ENCODE peak calls at places on chromosomes 12 and 14, in four cellular contexts. T is lower leg skin, H is pancreas, U is astrocyte. S is an unnamed sample.

GRCh38 chr12:13093191-13093849 is 10.1 kb downstream of the GSG1 start:
- DNase-seq in U (peak; percentile 53), H (no peak), T (no peak), S (no peak)

GRCh38 chr14:91387135-91387849 is 30.3 kb downstream of the CCDC88C start:
- DNase-seq in U (peak; percentile 73), T (no peak), H (no peak), S (no peak)

GRCh38 chr14:67031920-67032774 is 157.1 kb upstream of the GARIN2 start:
- DNase-seq in T (no peak), H (no peak), U (no peak), S (no peak)

GRCh38 chr14:34580381-34580780 is 40.9 kb upstream of the EAPP start:
- DNase-seq in H (no peak), T (peak; percentile 56), U (no peak), S (peak; percentile 16)

GRCh38 chr12:51905507-51906438 is 1.5 kb upstream of the ACVRL1 start:
- DNase-seq in T (peak; percentile 96), U (no peak), H (no peak), S (no peak)

GRCh38 chr12:108271951-108272729 is 67.0 kb downstream of the CMKLR1 start:
- DNase-seq in T (peak; percentile 76), H (no peak), U (no peak), S (no peak)

GRCh38 chr14:105941226-105942166 is 415.1 kb downstream of the TMEM121 start:
- DNase-seq in H (no peak), T (no peak), U (no peak), S (no peak)

GRCh38 chr14:94217116-94217515 is 43.0 kb downstream of the PPP4R4 start:
- DNase-seq in T (no peak), U (no peak), H (no peak), S (no peak)

GRCh38 chr12:52169886-52170285 is 21.9 kb downstream of the KRT80 start:
- DNase-seq in U (no peak), T (no peak), H (no peak), S (no peak)

GRCh38 chr14:57085043-57085442 is 183.7 kb downstream of the EXOC5 start:
- DNase-seq in H (no peak), T (no peak), U (no peak), S (no peak)

GRCh38 chr14:69008411-69008810 is 29.3 kb upstream of the ACTN1 start:
- DNase-seq in T (no peak), U (peak; percentile 69), H (no peak), S (no peak)

GRCh38 chr12:131927110-131928079 is 1.7 kb upstream of the PUS1 start:
- DNase-seq in U (no peak), H (peak; percentile 27), T (no peak), S (no peak)

GRCh38 chr14:83885748-83886382 is 1644.1 kb upstream of the FLRT2 start:
- DNase-seq in T (no peak), U (no peak), H (no peak), S (no peak)

GRCh38 chr14:102097441-102098135 is 10.7 kb upstream of the HSP90AA1 start:
- DNase-seq in T (no peak), U (no peak), H (no peak), S (no peak)

GRCh38 chr12:28611115-28611435 is 420.8 kb downstream of the CCDC91 start:
- DNase-seq in T (no peak), U (peak; percentile 92), H (no peak), S (no peak)

GRCh38 chr14:89933002-89933401 is 21.5 kb downstream of the EFCAB11 start:
- DNase-seq in T (no peak), H (no peak), U (no peak), S (no peak)

GRCh38 chr14:95455246-95455645 is 61.2 kb downstream of the SYNE3 start:
- DNase-seq in U (no peak), H (no peak), T (no peak), S (no peak)

GRCh38 chr12:41724216-41724615 is 420.5 kb downstream of the GXYLT1 start:
- DNase-seq in T (no peak), U (no peak), H (no peak), S (no peak)

GRCh38 chr12:14284189-14284722 is 81.2 kb upstream of the ATF7IP start:
- DNase-seq in U (no peak), H (no peak), T (no peak), S (no peak)

GRCh38 chr14:26398616-26399015 is 199.2 kb downstream of the NOVA1 start:
- DNase-seq in T (no peak), U (no peak), H (no peak), S (no peak)

GRCh38 chr14:26389646-26390508 is 208.0 kb downstream of the NOVA1 start:
- DNase-seq in U (peak; percentile 51), T (no peak), H (no peak), S (no peak)

GRCh38 chr14:26395726-26396125 is 202.1 kb downstream of the NOVA1 start:
- DNase-seq in U (no peak), H (no peak), T (no peak), S (no peak)

GRCh38 chr14:26392498-26392897 is 205.3 kb downstream of the NOVA1 start:
- DNase-seq in T (no peak), H (no peak), U (no peak), S (no peak)

GRCh38 chr14:26394114-26394855 is 203.5 kb downstream of the NOVA1 start:
- DNase-seq in T (no peak), H (no peak), U (peak; percentile 32), S (no peak)
- TF ChIP-seq CTCF in T (no peak), H (no peak), U (peak; percentile 43), S (peak; percentile 60)

GRCh38 chr14:93108105-93108504 is 7.6 kb downstream of the ITPK1 start:
- DNase-seq in U (no peak), T (no peak), H (no peak), S (no peak)
- TF ChIP-seq CTCF in U (no peak), T (no peak), H (no peak), S (no peak)

GRCh38 chr14:88791629-88792571 is 853 bp downstream of the EML5 start:
- DNase-seq in H (no peak), T (no peak), U (no peak), S (peak; percentile 68)

GRCh38 chr14:88791252-88791621 is 1.5 kb downstream of the EML5 start:
- DNase-seq in H (no peak), U (no peak), T (no peak), S (no peak)

GRCh38 chr14:88793259-88793625 is 489 bp upstream of the EML5 start:
- DNase-seq in U (no peak), T (no peak), H (no peak), S (no peak)

GRCh38 chr14:88790501-88791251 is 2.1 kb downstream of the EML5 start:
- DNase-seq in T (no peak), H (no peak), U (no peak), S (no peak)

DNA sequence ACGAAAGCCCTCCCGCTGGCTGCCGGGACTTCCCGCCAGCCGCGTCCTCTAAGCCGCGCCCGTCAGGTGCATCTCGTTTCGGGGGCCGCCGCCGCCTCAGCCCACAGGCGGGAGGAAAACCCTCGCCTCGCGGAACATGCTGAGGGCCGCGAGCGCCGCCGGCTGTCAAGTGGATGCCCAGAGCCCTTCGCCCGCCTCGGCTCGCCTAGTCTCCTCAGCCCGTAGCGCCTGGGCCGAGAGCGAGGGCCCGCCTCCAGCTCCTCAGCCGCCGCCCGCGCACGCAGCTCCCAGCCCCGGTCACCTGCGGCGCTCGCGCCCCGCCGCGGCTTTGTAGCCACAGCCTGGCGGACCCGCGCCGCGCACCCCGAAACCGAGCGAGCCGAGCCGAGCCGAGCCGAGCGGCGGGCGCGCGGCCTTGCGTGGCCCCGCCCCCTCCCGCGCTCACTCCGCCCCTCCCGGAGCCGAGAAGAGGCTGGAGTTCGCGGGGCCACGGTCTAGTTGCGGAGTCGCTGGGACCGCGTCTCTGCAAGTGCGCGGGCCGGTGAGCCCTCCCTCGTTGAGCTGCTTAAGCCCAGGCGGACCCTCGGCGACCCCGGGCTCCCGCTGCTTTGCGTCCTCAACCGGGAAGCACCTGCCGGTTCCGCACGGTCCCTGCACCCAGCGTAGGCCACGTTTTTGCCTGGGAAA is at the start of gene EML5:
- DNase-seq in U (peak; percentile 31), H (peak; percentile 93), T (peak; percentile 94), S (peak; percentile 88)
- TF ChIP-seq CTCF in U (no peak), H (no peak), T (no peak), S (peak; percentile 72)

GRCh38 chr12:111686574-111687105 is 787 bp downstream of the ACAD10 start:
- DNase-seq in H (no peak), T (no peak), U (no peak), S (no peak)

GRCh38 chr12:111687952-111688351 is 2.1 kb downstream of the ACAD10 start:
- DNase-seq in T (no peak), H (no peak), U (no peak), S (no peak)

GRCh38 chr12:111685322-111685810 is 390 bp downstream of the BRAP start:
- DNase-seq in U (no peak), T (no peak), H (no peak), S (no peak)

GRCh38 chr12:111685811-111686573 is at the start of the genes ACAD10 and BRAP:
- DNase-seq in T (peak; percentile 98), U (peak; percentile 87), H (peak; percentile 96), S (peak; percentile 96)

GRCh38 chr12:111687255-111687654 is 1.4 kb downstream of the ACAD10 start:
- DNase-seq in H (no peak), U (no peak), T (no peak), S (no peak)
- TF ChIP-seq CTCF in H (no peak), U (no peak), T (no peak), S (no peak)

DNA sequence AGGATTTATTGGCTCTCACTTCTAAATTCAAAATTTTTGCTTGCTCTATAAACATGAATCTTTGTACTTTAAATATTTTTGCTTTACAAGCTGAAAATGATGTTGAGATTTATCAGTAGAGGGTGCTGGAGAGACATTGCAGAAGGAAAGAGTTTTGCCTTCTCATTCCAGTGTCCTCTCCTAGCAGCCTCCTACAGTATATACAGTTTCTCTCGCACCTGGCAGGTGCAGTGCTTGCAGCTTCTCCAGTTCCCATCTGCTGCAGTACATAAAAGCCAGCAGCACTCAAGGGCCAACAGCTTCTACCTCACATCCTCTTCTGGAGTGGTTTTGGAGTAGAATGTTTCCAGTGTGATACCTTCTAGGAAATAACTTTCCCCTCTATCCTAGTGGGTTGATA is 601.8 kb upstream of the ATXN7L3B start:
- DNase-seq in T (no peak), U (no peak), H (no peak), S (no peak)
- TF ChIP-seq CTCF in T (no peak), U (peak; percentile 15), H (no peak), S (peak; percentile 54)

DNA sequence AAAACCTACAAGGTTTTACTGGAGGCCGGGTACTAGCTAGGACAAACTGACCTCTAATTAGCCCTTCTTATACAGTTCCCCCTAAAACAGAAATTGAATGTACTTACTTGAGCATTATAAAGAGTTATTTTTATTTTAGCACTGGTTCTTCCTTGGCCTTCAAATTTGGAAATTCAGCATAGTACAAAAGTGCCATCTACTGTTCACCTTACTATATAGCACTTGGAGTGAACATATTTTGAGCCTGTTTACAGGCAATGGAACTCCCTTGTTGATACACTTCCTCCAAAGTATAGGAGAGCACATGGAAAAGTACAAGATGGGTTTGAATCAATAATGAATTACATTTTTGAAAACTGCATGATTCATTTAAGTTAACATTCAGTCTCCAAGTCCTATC is 3.9 kb upstream of the POC1B start:
- DNase-seq in H (no peak), U (peak; percentile 25), T (no peak), S (no peak)
- TF ChIP-seq CTCF in H (peak; percentile 40), U (peak; percentile 72), T (no peak), S (peak; percentile 82)

GRCh38 chr12:110846615-110847566 is at the start of gene CCDC63:
- DNase-seq in H (peak; percentile 19), T (peak; percentile 88), U (peak; percentile 37), S (peak; percentile 78)
- TF ChIP-seq CTCF in H (no peak), T (no peak), U (peak; percentile 8), S (peak; percentile 63)

S was measured in type B pancreatic cell.